ENCODE peak calls at places on chromosomes 13 and 19, in ten cellular contexts. M, R, P, H, Y, X, A, G, D and O are unnamed samples.

GRCh38 chr19:50570997-50571396 is 2.8 kb upstream of the LRRC4B start:
- DNase-seq in M (no peak), R (no peak), P (no peak), H (no peak), Y (no peak), X (no peak), A (no peak), G (no peak), D (no peak), O (no peak)

GRCh38 chr19:50785329-50785922 is 4.8 kb upstream of the ACP4 start:
- DNase-seq in M (no peak), R (no peak), P (no peak), H (no peak), Y (no peak), X (no peak), A (no peak), G (no peak), D (no peak), O (no peak)

GRCh38 chr19:7293795-7294570 is at the start of gene INSR:
- DNase-seq in M (peak; percentile 81), R (peak; percentile 98), P (peak; percentile 84), H (peak; percentile 39), Y (peak; percentile 93), X (peak; percentile 83), A (peak; percentile 80), G (peak; percentile 54), D (peak; percentile 90), O (peak; percentile 95)

GRCh38 chr19:14003279-14004051 is 2.7 kb downstream of the RFX1 start:
- DNase-seq in M (no peak), R (no peak), P (no peak), H (no peak), Y (no peak), X (no peak), A (no peak), G (no peak), D (no peak), O (no peak)

GRCh38 chr19:41422456-41422855 is 4.7 kb downstream of the B3GNT8 start:
- DNase-seq in M (no peak), R (no peak), P (no peak), H (no peak), Y (no peak), X (no peak), A (no peak), G (no peak), D (no peak), O (no peak)

GRCh38 chr13:33146843-33147611 is 130.8 kb downstream of the KL start:
- DNase-seq in M (no peak), R (no peak), P (no peak), H (no peak), Y (no peak), X (no peak), A (no peak), G (peak; percentile 98), D (no peak), O (no peak)

GRCh38 chr13:60335531-60335930 is 61.5 kb upstream of the TDRD3 start:
- DNase-seq in M (no peak), R (no peak), P (no peak), H (no peak), Y (no peak), X (peak; percentile 3), A (no peak), G (no peak), D (no peak), O (no peak)

GRCh38 chr13:112012004-112012704 is 54.8 kb upstream of the SOX1 start:
- DNase-seq in M (no peak), R (no peak), P (peak; percentile 81), H (no peak), Y (no peak), X (no peak), A (no peak), G (no peak), D (no peak), O (no peak)

GRCh38 chr13:62040806-62041205 is 625.2 kb upstream of the PCDH20 start:
- DNase-seq in M (no peak), R (no peak), P (no peak), H (no peak), Y (no peak), X (no peak), A (no peak), G (no peak), D (no peak), O (no peak)

GRCh38 chr19:8391274-8392016 is 1.3 kb downstream of the RAB11B start:
- DNase-seq in M (no peak), R (no peak), P (peak; percentile 33), H (no peak), Y (no peak), X (no peak), A (no peak), G (no peak), D (no peak), O (no peak)

GRCh38 chr13:102721800-102722231 is 27.0 kb upstream of the METTL21C start:
- DNase-seq in M (no peak), R (no peak), P (no peak), H (no peak), Y (no peak), X (no peak), A (no peak), G (no peak), D (no peak), O (no peak)

GRCh38 chr19:39449116-39449797 is 3.9 kb downstream of the SUPT5H start:
- DNase-seq in M (no peak), R (no peak), P (no peak), H (no peak), Y (no peak), X (no peak), A (no peak), G (no peak), D (no peak), O (no peak)

DNA sequence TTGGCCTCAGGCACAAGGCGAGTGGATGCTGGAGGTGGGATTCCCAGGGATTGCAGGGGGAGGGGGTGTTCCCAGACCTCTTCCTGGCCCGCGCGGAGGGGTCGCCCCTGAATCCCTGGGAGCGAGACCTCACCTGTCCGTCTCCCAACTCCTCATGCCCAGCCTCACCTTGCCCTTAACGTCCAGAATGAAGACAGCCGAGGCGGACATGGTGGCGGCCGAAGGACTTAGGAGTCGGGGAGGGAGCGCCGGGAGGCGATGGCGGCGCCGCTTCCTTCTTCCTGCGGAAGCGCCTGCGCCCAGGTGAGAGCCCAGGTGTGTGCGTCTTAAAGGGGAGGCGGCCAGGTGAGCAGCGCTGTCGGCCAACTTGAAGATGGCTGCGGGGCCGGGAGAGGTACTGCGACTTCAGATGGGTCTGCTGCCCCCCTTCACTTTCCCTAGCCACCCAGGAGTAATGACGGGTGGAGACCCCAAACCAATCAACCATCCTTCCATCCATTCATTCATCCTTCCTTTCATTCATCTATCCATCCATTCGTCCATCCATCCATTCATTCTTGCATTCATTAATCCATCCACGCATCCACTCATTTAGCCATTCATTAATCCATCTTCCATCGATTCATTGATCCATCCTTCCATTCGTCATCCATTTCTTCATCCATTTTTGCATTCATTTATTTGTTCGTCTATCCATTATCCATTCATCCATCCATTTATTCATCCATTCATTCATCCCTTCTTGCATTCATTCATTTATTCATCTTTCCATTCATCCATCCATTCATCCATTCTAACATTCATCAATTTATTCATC is at the start of gene AP1M2:
- DNase-seq in M (no peak), R (peak; percentile 4), P (peak; percentile 65), H (peak; percentile 53), Y (peak; percentile 69), X (no peak), A (no peak), G (no peak), D (no peak), O (no peak)
- H3K27ac ChIP-seq in M (no peak within 1 kb of the TSS), R (no peak within 1 kb of the TSS), P (no peak within 1 kb of the TSS), H (no peak within 1 kb of the TSS), Y (peak within 1 kb of the TSS; percentile 58), X (no peak within 1 kb of the TSS), A (no peak within 1 kb of the TSS), G (no peak within 1 kb of the TSS), D (no peak within 1 kb of the TSS), O (no peak within 1 kb of the TSS)

GRCh38 chr19:18128805-18129204 is 24.2 kb upstream of the PIK3R2 start:
- DNase-seq in M (no peak), R (no peak), P (no peak), H (no peak), Y (no peak), X (no peak), A (no peak), G (no peak), D (no peak), O (no peak)

GRCh38 chr19:18128044-18128443 is 24.9 kb upstream of the PIK3R2 start:
- DNase-seq in M (no peak), R (no peak), P (peak; percentile 40), H (no peak), Y (no peak), X (no peak), A (no peak), G (no peak), D (no peak), O (no peak)

GRCh38 chr19:18123819-18124218 is 26.2 kb downstream of the MAST3 start:
- DNase-seq in M (no peak), R (no peak), P (no peak), H (no peak), Y (no peak), X (no peak), A (no peak), G (no peak), D (no peak), O (no peak)

GRCh38 chr19:18122860-18123795 is 25.6 kb downstream of the MAST3 start:
- DNase-seq in M (no peak), R (no peak), P (no peak), H (no peak), Y (no peak), X (no peak), A (no peak), G (no peak), D (no peak), O (no peak)

GRCh38 chr19:18126097-18126496 is 26.9 kb upstream of the PIK3R2 start:
- DNase-seq in M (no peak), R (no peak), P (no peak), H (no peak), Y (no peak), X (no peak), A (no peak), G (no peak), D (no peak), O (no peak)
- TF ChIP-seq EP300 in M (no peak), R (no peak), P (no peak), H (no peak), Y (no peak), X (no peak), A (no peak), G (no peak), D (no peak), O (no peak)

GRCh38 chr19:32869369-32870153 is at the start of gene SLC7A9:
- DNase-seq in M (no peak), R (no peak), P (no peak), H (no peak), Y (no peak), X (peak; percentile 31), A (no peak), G (no peak), D (no peak), O (no peak)
- TF ChIP-seq POLR2A in M (no peak), R (no peak), P (no peak), H (no peak), Y (no peak), X (peak; percentile 78), A (no peak), G (no peak), D (no peak), O (no peak)

DNA sequence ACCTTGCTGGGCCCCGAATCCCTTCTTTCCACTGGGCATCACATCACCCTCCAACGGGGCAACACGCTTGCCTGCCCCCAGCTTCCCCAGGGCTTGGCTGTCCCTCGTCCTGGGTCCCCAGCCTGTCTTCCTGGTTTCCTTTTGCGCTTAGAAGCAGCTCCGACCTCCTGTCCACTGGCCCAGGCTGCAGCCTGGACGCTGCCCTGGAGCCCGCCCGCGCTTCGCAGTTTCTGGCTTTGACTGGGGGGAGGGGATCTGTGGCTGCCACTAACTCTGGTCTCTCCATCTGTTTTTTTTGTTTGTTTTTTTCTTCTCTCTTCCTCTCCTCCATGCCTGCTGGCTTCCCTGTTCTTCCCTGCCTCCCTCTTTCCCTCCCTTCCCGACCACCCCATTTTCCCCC is 11.7 kb upstream of the ILF3 start:
- DNase-seq in M (no peak), R (peak; percentile 5), P (no peak), H (no peak), Y (no peak), X (no peak), A (no peak), G (no peak), D (no peak), O (no peak)
- H3K27ac ChIP-seq in M (no peak overlapping the region), R (no peak overlapping the region), P (peak overlapping the region; percentile 54), H (peak overlapping the region; percentile 11), Y (no peak overlapping the region), X (no peak overlapping the region), A (peak overlapping the region; percentile 84), G (no peak overlapping the region), D (no peak overlapping the region), O (no peak overlapping the region)